ENCODE peak calls at places on chromosomes 11 and 22, in four cellular contexts. One of them, this sample, is unnamed.

GRCh38 chr22:46042786-46043185 is 65.8 kb upstream of the WNT7B start:
- DNase-seq in stomach: peak; percentile 22
- DNase-seq in adrenal gland: peak; percentile 46
- DNase-seq in body of pancreas: no peak
- DNase-seq in this sample: peak; percentile 36

GRCh38 chr11:102494216-102494615 is 36.3 kb downstream of the MMP7 start:
- DNase-seq in adrenal gland: no peak
- DNase-seq in stomach: peak; percentile 43
- DNase-seq in body of pancreas: peak; percentile 43
- DNase-seq in this sample: no peak

GRCh38 chr11:117933475-117933874 is 4.3 kb upstream of the TMPRSS13 start:
- DNase-seq in adrenal gland: no peak
- DNase-seq in stomach: no peak
- DNase-seq in body of pancreas: no peak
- DNase-seq in this sample: no peak

GRCh38 chr22:34306361-34306760 is 386.1 kb upstream of the LARGE1 start:
- DNase-seq in adrenal gland: no peak
- DNase-seq in stomach: no peak
- DNase-seq in body of pancreas: no peak
- DNase-seq in this sample: no peak

GRCh38 chr11:134763030-134763388 is 351.0 kb upstream of the B3GAT1 start:
- DNase-seq in stomach: no peak
- DNase-seq in body of pancreas: no peak
- DNase-seq in adrenal gland: no peak
- DNase-seq in this sample: no peak

GRCh38 chr22:24450600-24450999 is 23.2 kb downstream of the ADORA2A start:
- DNase-seq in adrenal gland: peak; percentile 82
- DNase-seq in stomach: no peak
- DNase-seq in body of pancreas: no peak
- DNase-seq in this sample: peak; percentile 8

GRCh38 chr11:65323813-65324212 is 9.1 kb downstream of the CDC42EP2 start:
- DNase-seq in body of pancreas: no peak
- DNase-seq in adrenal gland: no peak
- DNase-seq in stomach: no peak
- DNase-seq in this sample: peak; percentile 53

GRCh38 chr11:88320149-88320559 is 17.4 kb downstream of the CTSC start:
- DNase-seq in body of pancreas: no peak
- DNase-seq in stomach: no peak
- DNase-seq in adrenal gland: no peak
- DNase-seq in this sample: no peak

GRCh38 chr11:7448126-7448525 is 37.2 kb upstream of the OLFML1 start:
- DNase-seq in stomach: no peak
- DNase-seq in adrenal gland: no peak
- DNase-seq in body of pancreas: no peak
- DNase-seq in this sample: no peak

GRCh38 chr11:111452146-111452545 is 60.0 kb downstream of the BTG4 start:
- DNase-seq in body of pancreas: no peak
- DNase-seq in stomach: no peak
- DNase-seq in adrenal gland: no peak
- DNase-seq in this sample: no peak

GRCh38 chr22:43820671-43821305 is 8.7 kb upstream of the EFCAB6 start:
- DNase-seq in body of pancreas: no peak
- DNase-seq in adrenal gland: peak; percentile 45
- DNase-seq in stomach: no peak
- DNase-seq in this sample: no peak

GRCh38 chr11:79458712-79459111 is 17.9 kb upstream of the TENM4 start:
- DNase-seq in adrenal gland: no peak
- DNase-seq in body of pancreas: no peak
- DNase-seq in stomach: no peak
- DNase-seq in this sample: no peak

GRCh38 chr11:100719809-100720221 is 32.7 kb downstream of the ARHGAP42 start:
- DNase-seq in stomach: peak; percentile 66
- DNase-seq in body of pancreas: peak; percentile 80
- DNase-seq in adrenal gland: peak; percentile 91
- DNase-seq in this sample: peak; percentile 36

GRCh38 chr11:6745018-6745417 is 26.8 kb downstream of the OR2AG2 start:
- DNase-seq in adrenal gland: no peak
- DNase-seq in stomach: no peak
- DNase-seq in body of pancreas: no peak
- DNase-seq in this sample: no peak

GRCh38 chr11:93727985-93728791 is 13.1 kb downstream of the TAF1D start:
- DNase-seq in body of pancreas: no peak
- DNase-seq in stomach: no peak
- DNase-seq in adrenal gland: no peak
- DNase-seq in this sample: no peak

GRCh38 chr11:1234771-1235614 is 12.1 kb downstream of the MUC5B start:
- DNase-seq in body of pancreas: no peak
- DNase-seq in stomach: no peak
- DNase-seq in adrenal gland: no peak
- DNase-seq in this sample: peak; percentile 10

DNA sequence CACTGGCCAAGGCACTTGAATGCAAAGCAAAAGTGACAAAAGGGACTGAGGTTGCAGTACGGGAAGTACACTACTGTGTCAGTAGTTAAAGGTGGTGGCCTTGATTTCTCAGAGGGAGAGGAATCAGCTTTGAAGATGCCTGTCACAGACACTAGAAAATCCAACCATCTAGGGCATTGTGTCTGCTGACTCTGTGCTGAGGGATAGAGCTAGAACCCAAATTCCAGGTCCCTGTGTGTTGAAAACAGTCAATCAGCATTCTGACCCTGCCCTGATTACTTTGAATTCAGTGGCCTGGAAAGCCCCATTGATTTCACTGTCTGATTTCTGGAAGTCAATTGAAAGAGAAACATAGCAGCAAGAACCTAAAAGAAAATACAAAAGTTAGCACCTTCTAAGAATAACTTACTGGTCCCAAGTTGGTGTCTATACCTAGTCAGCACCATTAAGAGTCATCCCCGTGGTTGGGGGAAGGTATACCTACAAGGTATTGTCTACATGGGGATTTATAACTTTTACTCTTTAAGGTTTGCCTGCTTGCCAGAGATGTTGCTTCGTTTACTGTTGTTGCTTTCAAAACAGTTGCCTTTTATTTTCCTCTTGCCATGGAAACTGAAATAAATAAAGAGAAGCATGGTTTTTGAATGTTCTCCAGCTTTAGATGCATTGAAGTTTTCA is 97.2 kb downstream of the PDHX start:
- DNase-seq in adrenal gland: no peak
- DNase-seq in body of pancreas: no peak
- DNase-seq in stomach: no peak
- DNase-seq in this sample: no peak
- H3K4me3 ChIP-seq in adrenal gland: no peak overlapping the region
- H3K4me3 ChIP-seq in body of pancreas: no peak overlapping the region
- H3K4me3 ChIP-seq in stomach: no peak overlapping the region
- H3K4me3 ChIP-seq in this sample: no peak overlapping the region

DNA sequence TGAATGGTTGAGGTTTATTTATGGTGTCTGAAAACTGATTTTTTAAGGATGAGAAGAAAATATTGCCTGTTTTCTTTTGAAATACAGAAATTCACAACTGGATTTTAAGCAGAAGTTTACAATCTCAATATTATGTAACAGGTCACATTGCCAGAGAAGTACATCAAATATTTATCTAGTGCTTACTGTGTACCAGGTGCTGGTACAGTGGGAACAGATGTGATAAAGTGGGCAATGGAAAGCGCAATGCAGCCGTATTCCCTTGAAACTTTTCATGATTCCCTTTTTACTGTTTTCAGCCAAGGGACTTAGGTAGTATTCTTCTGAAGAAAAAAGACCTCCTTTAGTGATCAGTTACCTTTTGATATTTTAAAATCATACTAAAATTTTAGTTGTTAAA is 49.6 kb downstream of the TTC17 start:
- DNase-seq in body of pancreas: peak; percentile 67
- DNase-seq in stomach: no peak
- DNase-seq in adrenal gland: no peak
- DNase-seq in this sample: no peak
- H3K36me3 ChIP-seq in body of pancreas: no peaks in the 10 kb centered on the region
- H3K36me3 ChIP-seq in stomach: peaks cover 93% of the 10 kb centered on the region
- H3K36me3 ChIP-seq in adrenal gland: no peaks in the 10 kb centered on the region
- H3K36me3 ChIP-seq in this sample: no peaks in the 10 kb centered on the region

GRCh38 chr22:36028646-36029405 is at the start of gene RBFOX2:
- DNase-seq in adrenal gland: peak; percentile 99
- DNase-seq in stomach: peak; percentile 98
- DNase-seq in body of pancreas: peak; percentile 97
- DNase-seq in this sample: peak; percentile 99
- TF ChIP-seq POLR2A in adrenal gland: peak; percentile 46
- TF ChIP-seq POLR2A in stomach: no peak
- TF ChIP-seq POLR2A in body of pancreas: no peak
- TF ChIP-seq POLR2A in this sample: peak; percentile 54

GRCh38 chr22:28442264-28442950 is 237.2 kb downstream of the TTC28 start:
- DNase-seq in body of pancreas: peak; percentile 82
- DNase-seq in stomach: peak; percentile 85
- DNase-seq in adrenal gland: peak; percentile 88
- DNase-seq in this sample: peak; percentile 86
- H3K4me3 ChIP-seq in body of pancreas: peak overlapping the region; percentile 6
- H3K4me3 ChIP-seq in stomach: peak overlapping the region; percentile 59
- H3K4me3 ChIP-seq in adrenal gland: peak overlapping the region; percentile 57
- H3K4me3 ChIP-seq in this sample: peak overlapping the region; percentile 56

DNA sequence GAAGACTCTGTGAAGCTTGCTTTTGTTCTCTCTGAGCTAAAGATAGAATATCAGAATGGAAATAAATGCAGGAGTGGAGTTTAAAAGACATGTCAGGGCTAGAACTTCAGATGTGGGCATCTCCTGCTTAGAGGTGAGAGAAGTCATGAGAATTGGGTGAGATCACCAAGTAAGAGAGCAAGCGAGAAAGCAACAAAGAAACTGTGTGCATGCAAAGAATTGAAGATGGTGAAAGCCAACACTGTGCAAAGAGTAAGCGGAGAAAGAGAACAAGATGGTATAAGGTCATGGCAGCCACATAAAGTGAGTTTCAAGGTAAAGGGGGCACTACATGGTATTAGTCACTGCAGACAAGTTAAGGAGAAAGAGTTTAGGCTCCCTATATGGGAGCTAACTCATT is 57.3 kb upstream of the SCUBE2 start:
- DNase-seq in stomach: no peak
- DNase-seq in body of pancreas: no peak
- DNase-seq in adrenal gland: no peak
- DNase-seq in this sample: no peak
- H3K36me3 ChIP-seq in stomach: peaks cover 90% of the 10 kb centered on the region
- H3K36me3 ChIP-seq in body of pancreas: no peaks in the 10 kb centered on the region
- H3K36me3 ChIP-seq in adrenal gland: no peaks in the 10 kb centered on the region
- H3K36me3 ChIP-seq in this sample: no peaks in the 10 kb centered on the region

GRCh38 chr11:47004595-47005033 is 68.1 kb downstream of the CSTPP1 start:
- DNase-seq in stomach: peak; percentile 81
- DNase-seq in body of pancreas: peak; percentile 90
- DNase-seq in adrenal gland: peak; percentile 94
- DNase-seq in this sample: peak; percentile 74
- TF ChIP-seq POLR2A in stomach: no peak
- TF ChIP-seq POLR2A in body of pancreas: no peak
- TF ChIP-seq POLR2A in adrenal gland: no peak
- TF ChIP-seq POLR2A in this sample: no peak

GRCh38 chr11:8758619-8759169 is 76.1 kb downstream of the RPL27A start:
- DNase-seq in adrenal gland: peak; percentile 43
- DNase-seq in body of pancreas: no peak
- DNase-seq in stomach: no peak
- DNase-seq in this sample: no peak
- H3K4me3 ChIP-seq in adrenal gland: no peak overlapping the region
- H3K4me3 ChIP-seq in body of pancreas: no peak overlapping the region
- H3K4me3 ChIP-seq in stomach: no peak overlapping the region
- H3K4me3 ChIP-seq in this sample: no peak overlapping the region

GRCh38 chr11:3006505-3007260 is 14.6 kb upstream of the NAP1L4 start:
- DNase-seq in stomach: no peak
- DNase-seq in body of pancreas: no peak
- DNase-seq in adrenal gland: no peak
- DNase-seq in this sample: no peak
- H3K36me3 ChIP-seq in stomach: peaks cover 92% of the 10 kb centered on the region
- H3K36me3 ChIP-seq in body of pancreas: no peaks in the 10 kb centered on the region
- H3K36me3 ChIP-seq in adrenal gland: no peaks in the 10 kb centered on the region
- H3K36me3 ChIP-seq in this sample: no peaks in the 10 kb centered on the region

GRCh38 chr11:125062931-125063428 is at the start of gene SLC37A2:
- DNase-seq in adrenal gland: peak; percentile 90
- DNase-seq in stomach: peak; percentile 73
- DNase-seq in body of pancreas: peak; percentile 75
- DNase-seq in this sample: peak; percentile 76
- TF ChIP-seq POLR2A in adrenal gland: peak; percentile 83
- TF ChIP-seq POLR2A in stomach: no peak
- TF ChIP-seq POLR2A in body of pancreas: peak; percentile 8
- TF ChIP-seq POLR2A in this sample: no peak